ENCODE peak calls at places on chromosomes 4 and X, in nine cellular contexts. O is fibroblast of the aortic adventitia, P is type B pancreatic cell, E is endodermal cell, R is bronchial epithelial cell, K is CD14-positive monocyte, G is psoas muscle, J is tibial artery, W is cardiac muscle cell. A is an unnamed sample.

GRCh38 chr4:41567186-41567585 is 29.2 kb downstream of the LIMCH1 start:
- DNase-seq in K (no peak), R (no peak), G (no peak), J (no peak), P (no peak), O (no peak), W (no peak), E (no peak), A (no peak)

GRCh38 chr4:7649741-7650531 is 215.2 kb upstream of the PSAPL1 start:
- DNase-seq in O (peak), K (peak), G (peak), P (no peak), R (peak), J (no peak), E (no peak), W (peak), A (no peak)

GRCh38 chrX:31209005-31209612 is 137.3 kb upstream of the FTHL17 start:
- DNase-seq in K (no peak), O (no peak), R (peak), J (no peak), W (no peak), P (no peak), G (no peak), E (no peak), A (no peak)

GRCh38 chrX:64206556-64207162 is 1.2 kb upstream of the AMER1 start:
- DNase-seq in O (peak), G (peak), J (no peak), K (no peak), P (no peak), W (peak), R (peak), E (no peak), A (no peak)

GRCh38 chr4:17309567-17310268 is 202.2 kb downstream of the QDPR start:
- DNase-seq in W (no peak), O (peak), K (no peak), G (no peak), R (no peak), E (no peak), P (no peak), J (no peak), A (no peak)

GRCh38 chrX:11770320-11770719 is 12.3 kb downstream of the MSL3 start:
- DNase-seq in O (peak), G (no peak), R (peak), P (no peak), W (peak), E (peak), K (peak), J (no peak), A (no peak)

GRCh38 chr4:113052379-113052951 is 3.0 kb downstream of the ANK2 start:
- DNase-seq in W (peak), G (no peak), K (no peak), O (peak), E (no peak), J (no peak), R (no peak), P (no peak), A (no peak)

GRCh38 chr4:17769406-17770174 is 11.8 kb downstream of the FAM184B start:
- DNase-seq in K (no peak), W (peak), J (no peak), O (no peak), P (no peak), R (no peak), E (no peak), G (no peak), A (no peak)

GRCh38 chr4:173855015-173855414 is 325.0 kb upstream of the HAND2 start:
- DNase-seq in J (no peak), G (no peak), R (no peak), W (peak), E (no peak), K (no peak), P (no peak), O (peak), A (no peak)

GRCh38 chr4:139973611-139974010 is 180.4 kb downstream of the MAML3 start:
- DNase-seq in E (no peak), P (no peak), R (no peak), W (no peak), K (no peak), J (no peak), O (peak), G (no peak), A (no peak)

GRCh38 chrX:2413969-2414368 is 86.8 kb downstream of the DHRSX start:
- DNase-seq in P (no peak), R (no peak), W (no peak), E (no peak), G (no peak), K (no peak), J (no peak), O (no peak), A (no peak)

GRCh38 chrX:135273162-135273561 is 21.3 kb downstream of the ETDA start:
- DNase-seq in K (no peak), J (no peak), O (no peak), G (no peak), E (no peak), W (no peak), R (no peak), P (no peak), A (no peak)

GRCh38 chr4:64581422-64581821 is 172.2 kb upstream of the TECRL start:
- DNase-seq in W (peak), K (no peak), P (no peak), R (peak), G (no peak), J (no peak), O (peak), E (no peak), A (no peak)

GRCh38 chr4:111641813-111642579 is 503.3 kb upstream of the FAM241A start:
- DNase-seq in O (peak), R (peak), G (peak), E (peak), J (peak), K (no peak), W (peak), P (peak), A (peak)

GRCh38 chr4:136690363-136690762 is 841.9 kb downstream of the PCDH18 start:
- DNase-seq in W (no peak), R (no peak), G (no peak), J (no peak), P (no peak), E (no peak), K (no peak), O (no peak), A (no peak)

GRCh38 chr4:55475394-55476243 is 71.1 kb downstream of the CLOCK start:
- DNase-seq in O (peak), J (no peak), W (peak), E (no peak), K (no peak), P (no peak), R (peak), G (no peak), A (peak)

GRCh38 chr4:184824081-184824775 is 1.5 kb downstream of the ACSL1 start:
- DNase-seq in E (no peak), J (peak), P (no peak), O (peak), W (no peak), K (no peak), R (no peak), G (no peak), A (no peak)

GRCh38 chr4:70920592-70920991 is 18.4 kb downstream of the MOB1B start:
- DNase-seq in R (no peak), P (no peak), K (no peak), G (no peak), E (no peak), W (no peak), J (no peak), O (no peak), A (no peak)

GRCh38 chrX:7139202-7140081 is 8.1 kb upstream of the STS start:
- DNase-seq in K (no peak), G (no peak), P (no peak), E (no peak), W (peak), O (peak), R (peak), J (no peak), A (no peak)

GRCh38 chr4:101205878-101206277 is 141.4 kb downstream of the PPP3CA start:
- DNase-seq in E (peak), G (no peak), K (peak), O (peak), W (peak), J (no peak), R (peak), P (no peak), A (no peak)

GRCh38 chrX:119690921-119691716 is 1.8 kb downstream of the SEPTIN6 start:
- DNase-seq in W (peak), K (peak), O (peak), J (no peak), P (no peak), E (no peak), R (peak), G (no peak), A (no peak)

GRCh38 chr4:98584265-98584664 is 74.1 kb downstream of the TSPAN5 start:
- DNase-seq in G (no peak), E (no peak), J (no peak), R (peak), K (no peak), P (no peak), O (no peak), W (no peak), A (no peak)

GRCh38 chr4:100898844-100899243 is 381.0 kb upstream of the EMCN start:
- DNase-seq in O (no peak), E (no peak), K (no peak), P (no peak), G (no peak), W (no peak), R (no peak), J (no peak), A (no peak)

GRCh38 chrX:15475021-15475420 is 18.1 kb downstream of the PIR start:
- DNase-seq in G (no peak), P (no peak), E (no peak), R (peak), J (no peak), W (peak), K (no peak), O (peak), A (no peak)

GRCh38 chrX:38192007-38192625 is 28.6 kb downstream of the SRPX start:
- DNase-seq in K (no peak), J (no peak), W (no peak), P (no peak), O (no peak), E (peak), R (peak), G (no peak), A (no peak)

GRCh38 chr4:8538703-8539567 is 41.3 kb upstream of the GPR78 start:
- DNase-seq in E (no peak), W (peak), R (peak), O (peak), P (no peak), J (no peak), G (peak), K (no peak), A (no peak)

GRCh38 chrX:149522914-149523313 is 17.8 kb upstream of the IDS start:
- DNase-seq in G (no peak), K (no peak), E (no peak), O (no peak), W (no peak), P (no peak), J (no peak), R (no peak), A (no peak)

GRCh38 chrX:106302304-106302703 is 134.2 kb downstream of the PWWP3B start:
- DNase-seq in E (no peak), G (no peak), W (peak), P (no peak), K (no peak), R (peak), O (no peak), J (no peak), A (peak)

GRCh38 chrX:70554081-70554480 is 109.4 kb downstream of the DLG3 start:
- DNase-seq in J (no peak), K (no peak), O (peak), W (peak), R (peak), E (no peak), P (no peak), G (no peak), A (peak)

GRCh38 chrX:145751943-145752342 is 65.7 kb upstream of the SLITRK2 start:
- DNase-seq in G (no peak), K (no peak), E (no peak), J (no peak), R (no peak), W (no peak), O (peak), P (no peak), A (no peak)

GRCh38 chr4:3184725-3185124 is 64.2 kb upstream of the MSANTD1 start:
- DNase-seq in G (no peak), K (no peak), O (no peak), P (no peak), J (no peak), E (no peak), W (no peak), R (no peak), A (no peak)
- TF ChIP-seq CTCF in G (no peak), K (no peak), O (no peak), P (no peak), J (no peak), E (no peak), W (no peak), R (no peak), A (no peak)

DNA sequence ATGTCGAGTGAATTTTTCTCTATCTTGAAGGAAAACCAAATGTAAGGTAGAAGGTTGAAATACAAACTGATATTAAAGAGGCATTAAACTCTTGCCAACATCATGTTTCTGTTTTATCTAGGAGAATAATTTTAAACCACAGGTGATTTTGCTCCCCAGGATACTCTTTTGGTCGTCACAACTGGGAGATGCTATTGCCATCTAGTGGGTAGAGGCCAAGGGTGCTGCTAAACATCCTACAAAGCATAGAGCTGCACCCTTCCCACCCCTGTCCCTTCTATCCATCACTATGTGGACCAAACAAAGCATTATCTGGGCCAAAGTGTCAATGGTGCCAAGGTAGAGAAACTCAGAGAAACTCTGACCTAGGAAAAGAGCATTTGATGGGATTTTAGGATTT is 154.6 kb upstream of the MAGEB2 start:
- DNase-seq in K (no peak), P (no peak), W (peak), J (no peak), G (no peak), R (no peak), O (peak), E (peak), A (no peak)
- TF ChIP-seq CTCF in K (no peak), P (peak), W (peak), J (no peak), G (no peak), R (peak), O (peak), E (peak), A (peak)

GRCh38 chrX:32937043-32937442 is 274.3 kb downstream of the DMD start:
- DNase-seq in W (no peak), R (no peak), J (no peak), P (no peak), E (no peak), K (no peak), G (no peak), O (no peak), A (no peak)

GRCh38 chrX:32929040-32929439 is 282.3 kb downstream of the DMD start:
- DNase-seq in P (no peak), K (no peak), R (no peak), E (no peak), J (no peak), G (no peak), W (no peak), O (no peak), A (no peak)

GRCh38 chrX:32933548-32933947 is 277.8 kb downstream of the DMD start:
- DNase-seq in J (no peak), P (no peak), R (no peak), W (no peak), E (no peak), G (no peak), O (no peak), K (no peak), A (no peak)
- TF ChIP-seq CTCF in J (no peak), P (no peak), R (no peak), W (no peak), E (no peak), G (no peak), O (no peak), K (no peak), A (no peak)

GRCh38 chr4:175253184-175253902 is 335.2 kb downstream of the ADAM29 start:
- DNase-seq in G (no peak), E (peak), K (no peak), W (no peak), R (peak), J (no peak), O (no peak), P (no peak), A (no peak)
- TF ChIP-seq CTCF in G (no peak), E (peak), K (no peak), W (no peak), R (peak), J (no peak), O (no peak), P (peak), A (peak)

A was measured in epithelial cell of proximal tubule.